ENCODE peak calls at places on chromosomes 11 and 22, in ten cellular contexts. One of them, this sample, is unnamed.

GRCh38 chr11:126318642-126319373 is 14.9 kb downstream of the DCPS start:
- DNase-seq in esophagus muscularis mucosa: no peak
- DNase-seq in SK-N-SH: peak
- DNase-seq in suprapubic skin: no peak
- DNase-seq in sigmoid colon: peak
- DNase-seq in GM23338: no peak
- DNase-seq in transverse colon: peak
- DNase-seq in H1: no peak
- DNase-seq in vagina: peak
- DNase-seq in GM12878: peak
- DNase-seq in this sample: no peak

GRCh38 chr22:35900483-35901168 is 128.0 kb downstream of the RBFOX2 start:
- DNase-seq in esophagus muscularis mucosa: no peak
- DNase-seq in SK-N-SH: no peak
- DNase-seq in suprapubic skin: no peak
- DNase-seq in sigmoid colon: no peak
- DNase-seq in GM23338: peak
- DNase-seq in transverse colon: no peak
- DNase-seq in H1: no peak
- DNase-seq in vagina: no peak
- DNase-seq in GM12878: no peak
- DNase-seq in this sample: no peak

GRCh38 chr11:85694385-85694980 is 8.5 kb upstream of the CCDC89 start:
- DNase-seq in esophagus muscularis mucosa: no peak
- DNase-seq in SK-N-SH: peak
- DNase-seq in suprapubic skin: no peak
- DNase-seq in sigmoid colon: no peak
- DNase-seq in GM23338: peak
- DNase-seq in transverse colon: no peak
- DNase-seq in H1: no peak
- DNase-seq in vagina: no peak
- DNase-seq in GM12878: no peak
- DNase-seq in this sample: no peak

GRCh38 chr11:77151804-77152513 is 23.9 kb downstream of the MYO7A start:
- DNase-seq in esophagus muscularis mucosa: no peak
- DNase-seq in SK-N-SH: no peak
- DNase-seq in suprapubic skin: no peak
- DNase-seq in sigmoid colon: no peak
- DNase-seq in GM23338: no peak
- DNase-seq in transverse colon: peak
- DNase-seq in H1: no peak
- DNase-seq in vagina: no peak
- DNase-seq in GM12878: peak
- DNase-seq in this sample: no peak

GRCh38 chr11:69888671-69889076 is 69.5 kb upstream of the FGF3 start:
- DNase-seq in esophagus muscularis mucosa: no peak
- DNase-seq in SK-N-SH: peak
- DNase-seq in suprapubic skin: no peak
- DNase-seq in sigmoid colon: no peak
- DNase-seq in GM23338: peak
- DNase-seq in transverse colon: peak
- DNase-seq in H1: peak
- DNase-seq in vagina: no peak
- DNase-seq in GM12878: no peak
- DNase-seq in this sample: peak

GRCh38 chr22:38078046-38078840 is 5.7 kb downstream of the SLC16A8 start:
- DNase-seq in esophagus muscularis mucosa: no peak
- DNase-seq in SK-N-SH: peak
- DNase-seq in suprapubic skin: no peak
- DNase-seq in sigmoid colon: peak
- DNase-seq in GM23338: no peak
- DNase-seq in transverse colon: no peak
- DNase-seq in H1: no peak
- DNase-seq in vagina: no peak
- DNase-seq in GM12878: no peak
- DNase-seq in this sample: no peak

GRCh38 chr11:111455291-111456085 is 56.7 kb downstream of the BTG4 start:
- DNase-seq in esophagus muscularis mucosa: peak
- DNase-seq in SK-N-SH: peak
- DNase-seq in suprapubic skin: no peak
- DNase-seq in sigmoid colon: no peak
- DNase-seq in GM23338: no peak
- DNase-seq in transverse colon: no peak
- DNase-seq in H1: no peak
- DNase-seq in vagina: peak
- DNase-seq in GM12878: no peak
- DNase-seq in this sample: no peak

GRCh38 chr11:115221461-115222069 is 282.6 kb downstream of the CADM1 start:
- DNase-seq in esophagus muscularis mucosa: no peak
- DNase-seq in SK-N-SH: no peak
- DNase-seq in suprapubic skin: no peak
- DNase-seq in sigmoid colon: no peak
- DNase-seq in GM23338: no peak
- DNase-seq in transverse colon: no peak
- DNase-seq in H1: no peak
- DNase-seq in vagina: no peak
- DNase-seq in GM12878: peak
- DNase-seq in this sample: no peak

GRCh38 chr11:103529217-103529684 is 420.0 kb downstream of the DYNC2H1 start:
- DNase-seq in esophagus muscularis mucosa: no peak
- DNase-seq in SK-N-SH: no peak
- DNase-seq in suprapubic skin: no peak
- DNase-seq in sigmoid colon: no peak
- DNase-seq in GM23338: no peak
- DNase-seq in transverse colon: no peak
- DNase-seq in H1: no peak
- DNase-seq in vagina: no peak
- DNase-seq in GM12878: no peak
- DNase-seq in this sample: no peak

GRCh38 chr11:17550455-17551346 is 3.6 kb downstream of the OTOG start:
- DNase-seq in esophagus muscularis mucosa: no peak
- DNase-seq in SK-N-SH: no peak
- DNase-seq in suprapubic skin: no peak
- DNase-seq in sigmoid colon: no peak
- DNase-seq in GM23338: no peak
- DNase-seq in transverse colon: no peak
- DNase-seq in H1: no peak
- DNase-seq in vagina: no peak
- DNase-seq in GM12878: no peak
- DNase-seq in this sample: no peak

GRCh38 chr11:94895451-94895850 is 77.9 kb downstream of the CWC15 start:
- DNase-seq in esophagus muscularis mucosa: no peak
- DNase-seq in SK-N-SH: no peak
- DNase-seq in suprapubic skin: no peak
- DNase-seq in sigmoid colon: no peak
- DNase-seq in GM23338: no peak
- DNase-seq in transverse colon: no peak
- DNase-seq in H1: no peak
- DNase-seq in vagina: no peak
- DNase-seq in GM12878: no peak
- DNase-seq in this sample: no peak

GRCh38 chr22:21661991-21662390 is 3.8 kb upstream of the PPIL2 start:
- DNase-seq in esophagus muscularis mucosa: no peak
- DNase-seq in SK-N-SH: no peak
- DNase-seq in suprapubic skin: no peak
- DNase-seq in sigmoid colon: no peak
- DNase-seq in GM23338: no peak
- DNase-seq in transverse colon: no peak
- DNase-seq in H1: no peak
- DNase-seq in vagina: no peak
- DNase-seq in GM12878: no peak
- DNase-seq in this sample: no peak

GRCh38 chr22:21657020-21657360 is 8.8 kb upstream of the PPIL2 start:
- DNase-seq in esophagus muscularis mucosa: no peak
- DNase-seq in SK-N-SH: no peak
- DNase-seq in suprapubic skin: no peak
- DNase-seq in sigmoid colon: no peak
- DNase-seq in GM23338: peak
- DNase-seq in transverse colon: no peak
- DNase-seq in H1: no peak
- DNase-seq in vagina: no peak
- DNase-seq in GM12878: no peak
- DNase-seq in this sample: no peak

GRCh38 chr22:21659864-21660525 is 5.8 kb upstream of the PPIL2 start:
- DNase-seq in esophagus muscularis mucosa: no peak
- DNase-seq in SK-N-SH: no peak
- DNase-seq in suprapubic skin: no peak
- DNase-seq in sigmoid colon: no peak
- DNase-seq in GM23338: no peak
- DNase-seq in transverse colon: no peak
- DNase-seq in H1: no peak
- DNase-seq in vagina: no peak
- DNase-seq in GM12878: no peak
- DNase-seq in this sample: no peak

GRCh38 chr22:21660904-21661303 is 4.9 kb upstream of the PPIL2 start:
- DNase-seq in esophagus muscularis mucosa: no peak
- DNase-seq in SK-N-SH: no peak
- DNase-seq in suprapubic skin: no peak
- DNase-seq in sigmoid colon: no peak
- DNase-seq in GM23338: no peak
- DNase-seq in transverse colon: no peak
- DNase-seq in H1: no peak
- DNase-seq in vagina: no peak
- DNase-seq in GM12878: no peak
- DNase-seq in this sample: no peak

DNA sequence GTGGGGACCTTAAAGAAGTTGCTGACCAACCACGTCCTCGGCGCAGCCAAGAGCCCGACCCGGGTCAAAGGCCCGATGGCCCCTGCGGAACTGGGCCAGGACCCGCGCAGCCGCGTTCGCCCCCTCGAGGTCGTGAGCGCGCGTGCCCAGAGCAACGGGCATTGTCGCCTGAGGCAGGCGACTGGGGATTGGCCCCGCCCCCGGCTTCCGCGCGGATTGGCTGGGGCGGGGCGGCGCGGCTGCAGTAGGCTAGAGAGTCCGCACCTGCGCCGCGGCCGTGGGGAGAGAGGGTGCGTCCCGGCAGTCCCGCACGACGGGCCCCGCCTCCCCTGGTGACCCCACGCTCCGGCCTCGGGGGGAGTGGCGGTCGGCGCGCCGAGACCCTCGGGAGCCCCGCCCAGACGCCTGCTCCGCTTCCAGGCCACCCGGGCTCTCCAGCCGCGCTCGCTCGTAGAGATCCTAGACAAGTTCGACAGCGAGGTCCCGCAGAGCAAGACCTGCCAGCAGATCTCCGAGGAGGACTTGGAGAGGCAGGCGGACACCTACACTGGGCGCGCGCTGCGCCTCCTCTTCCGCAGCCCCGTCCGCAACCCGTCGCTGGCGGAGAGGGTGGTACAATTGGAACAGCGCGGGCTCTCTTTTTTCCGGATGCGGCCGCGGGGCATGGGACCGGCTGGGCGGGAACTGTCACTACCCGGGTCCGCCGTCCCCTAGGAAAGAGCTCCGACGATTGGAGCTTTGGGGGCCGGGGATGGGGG is 8.3 kb upstream of the PPIL2 start:
- DNase-seq in esophagus muscularis mucosa: no peak
- DNase-seq in SK-N-SH: peak
- DNase-seq in suprapubic skin: no peak
- DNase-seq in sigmoid colon: no peak
- DNase-seq in GM23338: peak
- DNase-seq in transverse colon: peak
- DNase-seq in H1: peak
- DNase-seq in vagina: no peak
- DNase-seq in GM12878: peak
- DNase-seq in this sample: peak
- TF ChIP-seq POLR2AphosphoS5 in esophagus muscularis mucosa: peak
- TF ChIP-seq POLR2AphosphoS5 in SK-N-SH: peak
- TF ChIP-seq POLR2AphosphoS5 in suprapubic skin: no peak
- TF ChIP-seq POLR2AphosphoS5 in sigmoid colon: no peak
- TF ChIP-seq POLR2AphosphoS5 in GM23338: peak
- TF ChIP-seq POLR2AphosphoS5 in transverse colon: no peak
- TF ChIP-seq POLR2AphosphoS5 in H1: peak
- TF ChIP-seq POLR2AphosphoS5 in vagina: no peak
- TF ChIP-seq POLR2AphosphoS5 in GM12878: no peak
- TF ChIP-seq POLR2AphosphoS5 in this sample: peak

DNA sequence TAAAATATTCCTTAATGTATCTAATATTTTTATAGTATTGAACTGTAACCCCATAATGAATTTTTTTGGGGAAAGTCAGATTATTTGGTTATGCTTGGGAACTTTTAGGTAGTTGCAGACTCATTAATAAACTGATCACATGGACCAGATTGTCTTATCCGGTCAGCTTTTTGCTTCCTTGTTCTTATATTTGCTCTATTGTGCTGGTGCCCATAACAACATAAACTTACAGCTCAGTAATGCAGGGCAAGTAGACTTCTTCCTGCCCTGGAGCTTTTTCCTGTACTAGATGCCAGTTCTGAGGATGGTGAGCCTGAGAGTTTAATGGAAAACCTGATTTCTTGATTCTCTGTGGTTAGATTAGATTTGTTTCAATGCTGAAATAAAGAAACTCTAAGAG is 53.2 kb downstream of the MTMR3 start:
- DNase-seq in esophagus muscularis mucosa: no peak
- DNase-seq in SK-N-SH: no peak
- DNase-seq in suprapubic skin: no peak
- DNase-seq in sigmoid colon: no peak
- DNase-seq in GM23338: no peak
- DNase-seq in transverse colon: no peak
- DNase-seq in H1: no peak
- DNase-seq in vagina: no peak
- DNase-seq in GM12878: no peak
- DNase-seq in this sample: no peak
- TF ChIP-seq POLR2AphosphoS5 in esophagus muscularis mucosa: no peak
- TF ChIP-seq POLR2AphosphoS5 in SK-N-SH: no peak
- TF ChIP-seq POLR2AphosphoS5 in suprapubic skin: no peak
- TF ChIP-seq POLR2AphosphoS5 in sigmoid colon: no peak
- TF ChIP-seq POLR2AphosphoS5 in GM23338: no peak
- TF ChIP-seq POLR2AphosphoS5 in transverse colon: no peak
- TF ChIP-seq POLR2AphosphoS5 in H1: no peak
- TF ChIP-seq POLR2AphosphoS5 in vagina: no peak
- TF ChIP-seq POLR2AphosphoS5 in GM12878: no peak
- TF ChIP-seq POLR2AphosphoS5 in this sample: no peak

GRCh38 chr11:109695696-109696095 is 273.7 kb downstream of the C11orf87 start:
- DNase-seq in esophagus muscularis mucosa: no peak
- DNase-seq in SK-N-SH: no peak
- DNase-seq in suprapubic skin: no peak
- DNase-seq in sigmoid colon: no peak
- DNase-seq in GM23338: no peak
- DNase-seq in transverse colon: no peak
- DNase-seq in H1: no peak
- DNase-seq in vagina: no peak
- DNase-seq in GM12878: no peak
- DNase-seq in this sample: no peak
- TF ChIP-seq POLR2AphosphoS5 in esophagus muscularis mucosa: no peak
- TF ChIP-seq POLR2AphosphoS5 in SK-N-SH: no peak
- TF ChIP-seq POLR2AphosphoS5 in suprapubic skin: no peak
- TF ChIP-seq POLR2AphosphoS5 in sigmoid colon: no peak
- TF ChIP-seq POLR2AphosphoS5 in GM23338: no peak
- TF ChIP-seq POLR2AphosphoS5 in transverse colon: no peak
- TF ChIP-seq POLR2AphosphoS5 in H1: no peak
- TF ChIP-seq POLR2AphosphoS5 in vagina: no peak
- TF ChIP-seq POLR2AphosphoS5 in GM12878: no peak
- TF ChIP-seq POLR2AphosphoS5 in this sample: no peak

DNA sequence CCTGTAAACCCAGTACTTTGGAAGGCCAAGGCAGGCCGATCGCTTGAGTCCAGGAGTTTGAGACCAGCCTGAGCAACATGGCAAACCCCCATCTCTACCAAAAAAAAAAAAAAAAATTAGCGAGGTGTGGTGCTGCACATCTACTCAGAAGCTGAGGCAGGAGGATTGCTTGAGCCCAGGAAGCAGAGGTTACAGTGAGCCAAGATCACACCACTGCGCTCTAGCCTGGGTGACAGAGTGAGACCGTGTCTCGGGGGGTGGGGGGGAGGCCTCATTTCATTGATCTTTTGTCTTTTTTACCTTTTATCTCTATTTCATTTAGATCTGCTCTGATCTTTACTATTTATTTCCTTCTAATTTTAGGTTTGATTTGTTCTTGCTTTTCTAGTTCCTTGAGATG is 51.8 kb downstream of the KCNQ1OT1 start:
- DNase-seq in esophagus muscularis mucosa: no peak
- DNase-seq in SK-N-SH: no peak
- DNase-seq in suprapubic skin: no peak
- DNase-seq in sigmoid colon: no peak
- DNase-seq in GM23338: no peak
- DNase-seq in transverse colon: no peak
- DNase-seq in H1: no peak
- DNase-seq in vagina: no peak
- DNase-seq in GM12878: no peak
- DNase-seq in this sample: no peak
- TF ChIP-seq POLR2AphosphoS5 in esophagus muscularis mucosa: no peak
- TF ChIP-seq POLR2AphosphoS5 in SK-N-SH: no peak
- TF ChIP-seq POLR2AphosphoS5 in suprapubic skin: no peak
- TF ChIP-seq POLR2AphosphoS5 in sigmoid colon: no peak
- TF ChIP-seq POLR2AphosphoS5 in GM23338: no peak
- TF ChIP-seq POLR2AphosphoS5 in transverse colon: no peak
- TF ChIP-seq POLR2AphosphoS5 in H1: no peak
- TF ChIP-seq POLR2AphosphoS5 in vagina: no peak
- TF ChIP-seq POLR2AphosphoS5 in GM12878: no peak
- TF ChIP-seq POLR2AphosphoS5 in this sample: no peak

This sample was measured in GM12892.